ENCODE peak calls at places on chromosomes 7 and 10, in nine cellular contexts. One of them, this sample, is unnamed.

GRCh38 chr10:43251664-43252165 is 15.2 kb downstream of the RASGEF1A start:
- DNase-seq in uterus: no peak
- DNase-seq in mesendoderm: no peak
- DNase-seq in GM13976: no peak
- DNase-seq in anterior cingulate cortex: no peak
- DNase-seq in dorsolateral prefrontal cortex: no peak
- DNase-seq in fibroblast of mammary gland: no peak
- DNase-seq in activated naive CD4-positive, alpha-beta T cell treated with anti-CD3 and anti-CD28 coated beads, Interleukin-2, amount 10 ng/mL, durations not matched to agents 7 days and 5 days: no peak
- DNase-seq in cardiac fibroblast: no peak
- DNase-seq in this sample: no peak

GRCh38 chr10:17412323-17412722 is 42.1 kb downstream of the ST8SIA6 start:
- DNase-seq in uterus: no peak
- DNase-seq in mesendoderm: peak; percentile 67
- DNase-seq in GM13976: no peak
- DNase-seq in anterior cingulate cortex: no peak
- DNase-seq in dorsolateral prefrontal cortex: no peak
- DNase-seq in fibroblast of mammary gland: no peak
- DNase-seq in activated naive CD4-positive, alpha-beta T cell treated with anti-CD3 and anti-CD28 coated beads, Interleukin-2, amount 10 ng/mL, durations not matched to agents 7 days and 5 days: no peak
- DNase-seq in cardiac fibroblast: no peak
- DNase-seq in this sample: peak; percentile 39

GRCh38 chr7:103632972-103633371 is 187.0 kb upstream of the SLC26A5 start:
- DNase-seq in uterus: no peak
- DNase-seq in mesendoderm: no peak
- DNase-seq in GM13976: no peak
- DNase-seq in anterior cingulate cortex: no peak
- DNase-seq in dorsolateral prefrontal cortex: no peak
- DNase-seq in fibroblast of mammary gland: peak; percentile 57
- DNase-seq in activated naive CD4-positive, alpha-beta T cell treated with anti-CD3 and anti-CD28 coated beads, Interleukin-2, amount 10 ng/mL, durations not matched to agents 7 days and 5 days: no peak
- DNase-seq in cardiac fibroblast: peak; percentile 18
- DNase-seq in this sample: peak; percentile 46

GRCh38 chr10:58023341-58024073 is 244.2 kb downstream of the IPMK start:
- DNase-seq in uterus: no peak
- DNase-seq in mesendoderm: peak; percentile 22
- DNase-seq in GM13976: no peak
- DNase-seq in anterior cingulate cortex: no peak
- DNase-seq in dorsolateral prefrontal cortex: no peak
- DNase-seq in fibroblast of mammary gland: peak; percentile 90
- DNase-seq in activated naive CD4-positive, alpha-beta T cell treated with anti-CD3 and anti-CD28 coated beads, Interleukin-2, amount 10 ng/mL, durations not matched to agents 7 days and 5 days: no peak
- DNase-seq in cardiac fibroblast: peak; percentile 76
- DNase-seq in this sample: peak; percentile 9

GRCh38 chr10:119447421-119447820 is 95.1 kb downstream of the RGS10 start:
- DNase-seq in uterus: no peak
- DNase-seq in mesendoderm: no peak
- DNase-seq in GM13976: no peak
- DNase-seq in anterior cingulate cortex: no peak
- DNase-seq in dorsolateral prefrontal cortex: no peak
- DNase-seq in fibroblast of mammary gland: no peak
- DNase-seq in activated naive CD4-positive, alpha-beta T cell treated with anti-CD3 and anti-CD28 coated beads, Interleukin-2, amount 10 ng/mL, durations not matched to agents 7 days and 5 days: no peak
- DNase-seq in cardiac fibroblast: no peak
- DNase-seq in this sample: no peak

GRCh38 chr10:670038-670437 is 19.4 kb downstream of the DIP2C start:
- DNase-seq in uterus: no peak
- DNase-seq in mesendoderm: no peak
- DNase-seq in GM13976: no peak
- DNase-seq in anterior cingulate cortex: no peak
- DNase-seq in dorsolateral prefrontal cortex: no peak
- DNase-seq in fibroblast of mammary gland: no peak
- DNase-seq in activated naive CD4-positive, alpha-beta T cell treated with anti-CD3 and anti-CD28 coated beads, Interleukin-2, amount 10 ng/mL, durations not matched to agents 7 days and 5 days: no peak
- DNase-seq in cardiac fibroblast: no peak
- DNase-seq in this sample: no peak

GRCh38 chr7:111150709-111151108 is 59.8 kb downstream of the LRRN3 start:
- DNase-seq in uterus: no peak
- DNase-seq in mesendoderm: no peak
- DNase-seq in GM13976: no peak
- DNase-seq in anterior cingulate cortex: no peak
- DNase-seq in dorsolateral prefrontal cortex: no peak
- DNase-seq in fibroblast of mammary gland: no peak
- DNase-seq in activated naive CD4-positive, alpha-beta T cell treated with anti-CD3 and anti-CD28 coated beads, Interleukin-2, amount 10 ng/mL, durations not matched to agents 7 days and 5 days: no peak
- DNase-seq in cardiac fibroblast: no peak
- DNase-seq in this sample: no peak

GRCh38 chr7:29921404-29922010 is 68.1 kb downstream of the SCRN1 start:
- DNase-seq in uterus: no peak
- DNase-seq in mesendoderm: peak; percentile 85
- DNase-seq in GM13976: peak; percentile 62
- DNase-seq in anterior cingulate cortex: no peak
- DNase-seq in dorsolateral prefrontal cortex: no peak
- DNase-seq in fibroblast of mammary gland: peak; percentile 70
- DNase-seq in activated naive CD4-positive, alpha-beta T cell treated with anti-CD3 and anti-CD28 coated beads, Interleukin-2, amount 10 ng/mL, durations not matched to agents 7 days and 5 days: peak; percentile 48
- DNase-seq in cardiac fibroblast: peak; percentile 76
- DNase-seq in this sample: peak; percentile 84

GRCh38 chr10:119370972-119371703 is 163.8 kb downstream of the GRK5 start:
- DNase-seq in uterus: peak; percentile 46
- DNase-seq in mesendoderm: no peak
- DNase-seq in GM13976: no peak
- DNase-seq in anterior cingulate cortex: no peak
- DNase-seq in dorsolateral prefrontal cortex: no peak
- DNase-seq in fibroblast of mammary gland: peak; percentile 95
- DNase-seq in activated naive CD4-positive, alpha-beta T cell treated with anti-CD3 and anti-CD28 coated beads, Interleukin-2, amount 10 ng/mL, durations not matched to agents 7 days and 5 days: no peak
- DNase-seq in cardiac fibroblast: peak; percentile 87
- DNase-seq in this sample: peak; percentile 92

GRCh38 chr10:98030991-98031431 is 590 bp upstream of the CRTAC1 start:
- DNase-seq in uterus: no peak
- DNase-seq in mesendoderm: peak; percentile 53
- DNase-seq in GM13976: no peak
- DNase-seq in anterior cingulate cortex: no peak
- DNase-seq in dorsolateral prefrontal cortex: no peak
- DNase-seq in fibroblast of mammary gland: no peak
- DNase-seq in activated naive CD4-positive, alpha-beta T cell treated with anti-CD3 and anti-CD28 coated beads, Interleukin-2, amount 10 ng/mL, durations not matched to agents 7 days and 5 days: no peak
- DNase-seq in cardiac fibroblast: no peak
- DNase-seq in this sample: peak; percentile 7

GRCh38 chr7:143172354-143172753 is 10.9 kb upstream of the TAS2R39 start:
- DNase-seq in uterus: peak; percentile 23
- DNase-seq in mesendoderm: no peak
- DNase-seq in GM13976: no peak
- DNase-seq in anterior cingulate cortex: no peak
- DNase-seq in dorsolateral prefrontal cortex: no peak
- DNase-seq in fibroblast of mammary gland: peak; percentile 25
- DNase-seq in activated naive CD4-positive, alpha-beta T cell treated with anti-CD3 and anti-CD28 coated beads, Interleukin-2, amount 10 ng/mL, durations not matched to agents 7 days and 5 days: no peak
- DNase-seq in cardiac fibroblast: no peak
- DNase-seq in this sample: no peak